ENCODE peak calls at places on chromosomes 11 and 22, in five cellular contexts. O is coronary artery, U is neural progenitor cell, D is GM13976, N is AG10803. E is an unnamed sample.

GRCh38 chr11:120835601-120836228 is 188.2 kb upstream of the TBCEL start:
- DNase-seq in O (no peak), U (no peak), D (peak; percentile 78), N (no peak), E (no peak)

GRCh38 chr11:68341557-68342458 is 29.4 kb downstream of the LRP5 start:
- DNase-seq in O (no peak), U (no peak), D (no peak), N (no peak), E (no peak)

GRCh38 chr11:1291295-1292017 is 18.0 kb downstream of the TOLLIP start:
- DNase-seq in O (no peak), U (no peak), D (no peak), N (no peak), E (no peak)

GRCh38 chr22:50627452-50627913 is 469 bp downstream of the ARSA start:
- DNase-seq in O (no peak), U (peak; percentile 71), D (peak; percentile 32), N (no peak), E (peak; percentile 76)

GRCh38 chr11:67053896-67054850 is 2.5 kb upstream of the RHOD start:
- DNase-seq in O (peak; percentile 91), U (peak; percentile 79), D (peak; percentile 86), N (peak; percentile 52), E (peak; percentile 91)

GRCh38 chr11:113446112-113446511 is 29.1 kb downstream of the DRD2 start:
- DNase-seq in O (no peak), U (no peak), D (no peak), N (no peak), E (no peak)

GRCh38 chr11:102761646-102762238 is 18.7 kb downstream of the MMP10 start:
- DNase-seq in O (no peak), U (no peak), D (no peak), N (peak; percentile 89), E (no peak)

GRCh38 chr22:30208631-30209603 is 37.6 kb downstream of the LIF start:
- DNase-seq in O (peak; percentile 88), U (no peak), D (peak; percentile 9), N (peak; percentile 82), E (peak; percentile 73)

GRCh38 chr11:101470414-101470813 is 113.4 kb downstream of the TRPC6 start:
- DNase-seq in O (no peak), U (no peak), D (no peak), N (peak; percentile 14), E (no peak)

GRCh38 chr22:17867160-17867785 is 93.0 kb upstream of the BID start:
- DNase-seq in O (no peak), U (no peak), D (no peak), N (no peak), E (no peak)

GRCh38 chr22:49046546-49047305 is 780.9 kb downstream of the BRD1 start:
- DNase-seq in O (no peak), U (peak; percentile 86), D (peak; percentile 54), N (no peak), E (peak; percentile 95)

GRCh38 chr11:121318848-121319834 is 26.6 kb downstream of the SC5D start:
- DNase-seq in O (no peak), U (peak; percentile 55), D (peak; percentile 37), N (peak; percentile 57), E (peak; percentile 67)

GRCh38 chr11:133303262-133303661 is 229.0 kb downstream of the OPCML start:
- DNase-seq in O (no peak), U (no peak), D (no peak), N (no peak), E (no peak)

GRCh38 chr22:24772493-24773220 is 1.9 kb downstream of the PIWIL3 start:
- DNase-seq in O (no peak), U (peak; percentile 83), D (no peak), N (peak; percentile 20), E (peak; percentile 87)

GRCh38 chr11:7170431-7170830 is 81.3 kb upstream of the SYT9 start:
- DNase-seq in O (no peak), U (no peak), D (no peak), N (no peak), E (no peak)

GRCh38 chr11:69352715-69353325 is 58.9 kb downstream of the MYEOV start:
- DNase-seq in O (peak; percentile 33), U (no peak), D (peak; percentile 15), N (peak; percentile 89), E (peak; percentile 46)

GRCh38 chr11:10116588-10116987 is 177.4 kb downstream of the SBF2 start:
- DNase-seq in O (no peak), U (no peak), D (no peak), N (no peak), E (no peak)

GRCh38 chr22:44668190-44668885 is 33.7 kb upstream of the PRR5 start:
- DNase-seq in O (no peak), U (peak; percentile 86), D (no peak), N (no peak), E (peak; percentile 87)

GRCh38 chr22:18090286-18090685 is 12.5 kb downstream of the PEX26 start:
- DNase-seq in O (no peak), U (no peak), D (no peak), N (no peak), E (no peak)

GRCh38 chr22:37184816-37185541 is 3.1 kb downstream of the C1QTNF6 start:
- DNase-seq in O (no peak), U (no peak), D (no peak), N (no peak), E (no peak)

DNA sequence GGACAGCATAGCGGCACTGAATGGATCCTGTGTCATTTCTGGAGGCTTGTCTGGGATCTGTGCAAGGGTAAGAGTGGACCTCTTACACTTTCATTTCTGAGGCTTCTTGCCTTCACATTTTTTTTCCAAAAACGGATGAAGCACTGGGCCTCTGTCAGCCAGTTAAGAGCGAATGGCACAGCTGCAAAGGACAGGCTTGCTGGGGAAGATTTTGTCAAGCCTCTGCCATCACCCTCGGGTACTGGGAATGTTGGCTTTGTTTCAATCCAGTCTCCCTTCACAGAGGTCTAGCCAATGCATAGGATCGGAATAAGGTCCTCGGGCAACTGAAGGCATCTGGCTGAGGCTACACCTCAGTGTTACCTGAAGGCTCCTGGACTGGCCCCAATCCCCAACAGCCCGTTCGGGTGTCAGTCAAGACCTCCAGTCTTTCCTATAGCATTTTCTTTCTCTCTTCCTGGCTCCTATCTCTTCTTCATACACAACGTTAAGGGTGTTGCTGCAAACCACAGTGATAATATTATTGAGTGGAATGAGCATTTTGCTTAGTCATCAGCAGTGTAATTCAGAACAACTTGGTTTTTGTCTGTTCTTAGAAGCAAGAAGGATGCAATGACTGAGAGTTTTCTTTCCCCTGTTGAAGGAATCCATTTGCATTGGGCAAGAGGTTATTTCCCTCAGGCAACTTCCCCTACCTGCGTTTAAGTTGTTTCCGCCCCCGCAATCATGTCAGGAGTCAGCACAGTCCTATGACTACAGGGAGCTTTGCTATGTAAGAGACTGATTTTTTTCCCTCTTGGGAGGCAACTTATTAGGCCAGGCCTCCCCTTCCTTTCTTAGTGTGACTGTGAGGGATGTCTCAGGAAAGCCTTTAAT is 22.8 kb downstream of the NPAT start:
- DNase-seq in O (no peak), U (no peak), D (peak; percentile 83), N (peak; percentile 42), E (no peak)
- TF ChIP-seq CTCF in O (no peak), U (no peak), D (no peak), N (no peak), E (no peak)

GRCh38 chr11:134597452-134597851 is 185.4 kb upstream of the B3GAT1 start:
- DNase-seq in O (peak; percentile 55), U (no peak), D (no peak), N (no peak), E (peak; percentile 23)

GRCh38 chr11:134589155-134589554 is 177.1 kb upstream of the B3GAT1 start:
- DNase-seq in O (peak; percentile 12), U (no peak), D (peak; percentile 3), N (no peak), E (no peak)

GRCh38 chr11:134587345-134587744 is 175.3 kb upstream of the B3GAT1 start:
- DNase-seq in O (peak; percentile 33), U (no peak), D (peak; percentile 10), N (no peak), E (no peak)

GRCh38 chr11:134596404-134596803 is 184.4 kb upstream of the B3GAT1 start:
- DNase-seq in O (peak; percentile 17), U (no peak), D (no peak), N (no peak), E (peak; percentile 8)

DNA sequence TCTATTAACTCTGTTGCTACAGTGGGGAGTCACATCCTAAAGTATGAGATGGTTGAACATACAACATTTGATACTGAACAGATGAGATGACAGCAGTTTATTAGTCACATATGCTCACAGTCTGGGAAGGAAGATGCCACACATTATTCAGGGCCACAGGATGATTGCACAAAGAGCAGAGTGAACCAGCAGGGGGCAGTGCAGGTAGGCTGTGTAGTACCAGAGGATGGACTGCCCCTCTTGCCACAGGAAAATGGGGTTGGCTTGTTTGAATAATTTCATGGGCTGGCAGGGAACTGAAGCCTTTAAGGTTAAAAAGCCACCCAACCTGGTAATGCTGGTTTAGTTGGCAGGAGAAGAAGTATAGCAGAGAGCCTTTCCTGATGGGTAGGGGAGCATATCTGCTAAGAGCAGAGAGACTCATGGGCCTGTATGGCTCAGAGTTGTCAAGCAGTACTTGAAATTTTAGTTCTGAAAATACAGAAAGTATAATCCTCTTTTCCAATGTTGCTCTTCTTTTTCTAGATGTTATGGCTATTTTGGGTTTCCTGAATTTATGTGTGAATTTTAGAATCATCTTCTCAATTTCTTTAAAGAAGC is 180.4 kb upstream of the B3GAT1 start:
- DNase-seq in O (peak; percentile 24), U (peak; percentile 86), D (peak; percentile 40), N (no peak), E (peak; percentile 93)
- TF ChIP-seq CTCF in O (no peak), U (peak; percentile 93), D (peak; percentile 50), N (no peak), E (peak; percentile 91)

GRCh38 chr22:19479358-19480172 is at the start of gene CDC45:
- DNase-seq in O (peak; percentile 97), U (peak; percentile 98), D (peak; percentile 97), N (peak; percentile 99), E (peak; percentile 98)

GRCh38 chr22:19478466-19479357 is at the start of gene UFD1:
- DNase-seq in O (peak; percentile 92), U (peak; percentile 95), D (peak; percentile 87), N (peak; percentile 84), E (peak; percentile 93)

GRCh38 chr22:19478086-19478392 is 954 bp downstream of the UFD1 start:
- DNase-seq in O (no peak), U (no peak), D (no peak), N (no peak), E (no peak)

GRCh38 chr22:19476023-19476422 is 3.0 kb downstream of the UFD1 start:
- DNase-seq in O (no peak), U (no peak), D (no peak), N (no peak), E (no peak)

GRCh38 chr22:19477321-19478085 is 1.5 kb downstream of the UFD1 start:
- DNase-seq in O (no peak), U (no peak), D (no peak), N (peak; percentile 35), E (no peak)
- TF ChIP-seq CTCF in O (peak; percentile 9), U (peak; percentile 5), D (peak; percentile 26), N (peak; percentile 50), E (no peak)

DNA sequence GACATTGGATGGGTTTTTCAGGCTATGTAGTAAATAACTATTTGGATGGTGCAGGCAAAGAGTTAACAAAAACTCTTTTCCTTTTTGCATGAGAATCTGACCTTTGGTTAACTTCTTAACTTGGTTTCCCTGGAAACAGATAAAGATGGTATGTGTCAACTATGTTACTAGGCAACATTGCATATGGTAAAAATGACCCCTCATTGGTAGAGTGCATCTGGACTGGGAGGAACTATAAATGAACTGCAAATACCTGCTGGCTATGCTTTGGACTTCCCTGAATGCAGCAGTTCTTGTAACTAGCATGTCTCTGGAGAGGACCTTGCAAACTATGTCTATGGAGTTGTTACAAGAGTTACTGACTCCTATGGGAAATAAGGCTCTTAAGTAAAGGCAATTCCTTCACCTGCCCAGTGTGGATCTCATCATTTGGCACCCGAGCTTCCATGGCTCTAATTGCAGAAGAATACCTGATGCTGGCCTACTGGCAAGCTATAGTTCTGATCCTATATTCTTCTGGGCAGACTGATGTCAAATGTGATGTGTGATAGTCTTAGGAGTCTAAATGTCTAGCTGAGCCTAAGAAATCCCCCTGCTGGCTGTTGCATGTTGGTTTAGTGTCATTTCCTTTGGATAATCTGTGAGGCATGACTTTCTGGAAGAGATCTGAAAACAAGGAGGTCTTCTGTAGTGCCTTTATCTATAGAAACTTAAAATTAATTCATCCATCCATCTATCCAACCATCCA is 126.7 kb upstream of the MTMR2 start:
- DNase-seq in O (no peak), U (no peak), D (no peak), N (peak; percentile 56), E (no peak)
- TF ChIP-seq CTCF in O (no peak), U (no peak), D (no peak), N (peak; percentile 6), E (peak; percentile 52)